ENCODE peak calls at places on chromosomes 12 and 14, in five cellular contexts. One of them, this sample, is unnamed.

GRCh38 chr14:104085032-104085888 is at the start of gene ASPG:
- DNase-seq in HFFc6: no peak
- DNase-seq in ureter: peak; percentile 43
- DNase-seq in CD8-positive, alpha-beta memory T cell: peak; percentile 22
- DNase-seq in astrocyte: no peak
- DNase-seq in this sample: no peak

GRCh38 chr12:31215521-31216232 is 110.3 kb downstream of the SINHCAF start:
- DNase-seq in HFFc6: no peak
- DNase-seq in ureter: no peak
- DNase-seq in CD8-positive, alpha-beta memory T cell: no peak
- DNase-seq in astrocyte: no peak
- DNase-seq in this sample: no peak

GRCh38 chr12:124172646-124173045 is 122.2 kb upstream of the RFLNA start:
- DNase-seq in HFFc6: peak; percentile 78
- DNase-seq in ureter: no peak
- DNase-seq in CD8-positive, alpha-beta memory T cell: no peak
- DNase-seq in astrocyte: peak; percentile 21
- DNase-seq in this sample: peak; percentile 72

GRCh38 chr12:92927436-92928116 is 1.5 kb downstream of the EEA1 start:
- DNase-seq in HFFc6: peak; percentile 58
- DNase-seq in ureter: no peak
- DNase-seq in CD8-positive, alpha-beta memory T cell: no peak
- DNase-seq in astrocyte: peak; percentile 77
- DNase-seq in this sample: peak; percentile 73

GRCh38 chr12:72024613-72025012 is 86.0 kb downstream of the TPH2 start:
- DNase-seq in HFFc6: no peak
- DNase-seq in ureter: no peak
- DNase-seq in CD8-positive, alpha-beta memory T cell: no peak
- DNase-seq in astrocyte: no peak
- DNase-seq in this sample: no peak

GRCh38 chr14:84750284-84750683 is 779.7 kb upstream of the FLRT2 start:
- DNase-seq in HFFc6: no peak
- DNase-seq in ureter: no peak
- DNase-seq in CD8-positive, alpha-beta memory T cell: no peak
- DNase-seq in astrocyte: no peak
- DNase-seq in this sample: no peak

GRCh38 chr14:71713061-71713850 is 219.0 kb upstream of the RGS6 start:
- DNase-seq in HFFc6: no peak
- DNase-seq in ureter: no peak
- DNase-seq in CD8-positive, alpha-beta memory T cell: no peak
- DNase-seq in astrocyte: no peak
- DNase-seq in this sample: no peak

GRCh38 chr12:116116650-116117424 is 160.7 kb downstream of the MED13L start:
- DNase-seq in HFFc6: no peak
- DNase-seq in ureter: no peak
- DNase-seq in CD8-positive, alpha-beta memory T cell: no peak
- DNase-seq in astrocyte: no peak
- DNase-seq in this sample: no peak

GRCh38 chr12:12784911-12785814 is at the start of gene APOLD1:
- DNase-seq in HFFc6: no peak
- DNase-seq in ureter: peak; percentile 46
- DNase-seq in CD8-positive, alpha-beta memory T cell: no peak
- DNase-seq in astrocyte: no peak
- DNase-seq in this sample: no peak

GRCh38 chr12:6535960-6536847 is 1.9 kb downstream of the GAPDH start:
- DNase-seq in HFFc6: no peak
- DNase-seq in ureter: no peak
- DNase-seq in CD8-positive, alpha-beta memory T cell: no peak
- DNase-seq in astrocyte: no peak
- DNase-seq in this sample: no peak

GRCh38 chr12:119061208-119061796 is 80.0 kb downstream of the SRRM4 start:
- DNase-seq in HFFc6: no peak
- DNase-seq in ureter: peak; percentile 64
- DNase-seq in CD8-positive, alpha-beta memory T cell: no peak
- DNase-seq in astrocyte: peak; percentile 7
- DNase-seq in this sample: no peak

GRCh38 chr12:1934831-1935230 is 16.4 kb upstream of the CACNA2D4 start:
- DNase-seq in HFFc6: no peak
- DNase-seq in ureter: peak; percentile 14
- DNase-seq in CD8-positive, alpha-beta memory T cell: no peak
- DNase-seq in astrocyte: no peak
- DNase-seq in this sample: no peak

GRCh38 chr12:32264995-32265394 is 134.4 kb upstream of the FGD4 start:
- DNase-seq in HFFc6: no peak
- DNase-seq in ureter: no peak
- DNase-seq in CD8-positive, alpha-beta memory T cell: no peak
- DNase-seq in astrocyte: no peak
- DNase-seq in this sample: no peak

GRCh38 chr12:46664771-46665287 is 161.0 kb downstream of the SLC38A4 start:
- DNase-seq in HFFc6: peak; percentile 87
- DNase-seq in ureter: no peak
- DNase-seq in CD8-positive, alpha-beta memory T cell: no peak
- DNase-seq in astrocyte: peak; percentile 89
- DNase-seq in this sample: peak; percentile 81